ENCODE peak calls at places on chromosome 19, in ten cellular contexts. P is uterus, M is IMR-90, B is spleen, N is tibial nerve, U is A549, H is body of pancreas, R is Peyer's patch, K is endothelial cell of umbilical vein, F is transverse colon. V is an unnamed sample.

GRCh38 chr19:7738023-7738422 is 6.1 kb upstream of the CLEC4G start:
- DNase-seq in M (no peak), B (no peak), F (no peak), U (no peak), R (no peak), K (no peak), N (no peak), H (no peak), P (no peak), V (no peak)

GRCh38 chr19:39428309-39429112 is 7.2 kb downstream of the RPS16 start:
- DNase-seq in N (peak), F (peak), R (no peak), K (peak), U (peak), M (peak), H (peak), P (peak), B (peak), V (peak)

GRCh38 chr19:30054210-30054609 is 112.2 kb downstream of the URI1 start:
- DNase-seq in F (no peak), K (no peak), P (no peak), H (no peak), N (no peak), B (no peak), U (no peak), R (no peak), M (no peak), V (no peak)

GRCh38 chr19:28990522-28990921 is 222.4 kb downstream of the UQCRFS1 start:
- DNase-seq in P (no peak), F (no peak), K (no peak), B (no peak), R (no peak), U (no peak), M (no peak), H (no peak), N (no peak), V (no peak)

GRCh38 chr19:30606114-30607050 is 234.2 kb downstream of the ZNF536 start:
- DNase-seq in B (no peak), M (no peak), N (no peak), K (no peak), H (no peak), P (no peak), R (no peak), U (no peak), F (no peak), V (no peak)

GRCh38 chr19:32862741-32863140 is 6.8 kb downstream of the SLC7A9 start:
- DNase-seq in M (no peak), H (no peak), K (no peak), B (peak), U (no peak), R (peak), F (no peak), P (no peak), N (no peak), V (no peak)

GRCh38 chr19:38718747-38719543 is 25.3 kb downstream of the CAPN12 start:
- DNase-seq in R (no peak), H (peak), N (no peak), P (peak), U (no peak), F (no peak), B (no peak), M (no peak), K (no peak), V (peak)

GRCh38 chr19:1253514-1254080 is 5.2 kb downstream of the MIDN start:
- DNase-seq in R (peak), M (peak), U (no peak), P (no peak), H (no peak), N (no peak), B (peak), F (peak), K (no peak), V (no peak)

GRCh38 chr19:8079988-8080387 is 27.4 kb downstream of the CCL25 start:
- DNase-seq in H (no peak), M (no peak), B (no peak), P (no peak), R (no peak), N (no peak), K (no peak), F (no peak), U (no peak), V (no peak)

GRCh38 chr19:6854758-6855157 is 32.6 kb upstream of the ADGRE1 start:
- DNase-seq in F (no peak), N (no peak), P (no peak), U (no peak), M (no peak), R (no peak), B (peak), H (no peak), K (no peak), V (no peak)

GRCh38 chr19:53881482-53882390 is at the start of gene PRKCG:
- DNase-seq in N (no peak), P (no peak), F (peak), B (peak), R (peak), U (peak), M (no peak), K (no peak), H (peak), V (no peak)

GRCh38 chr19:14556662-14557188 is 15.1 kb downstream of the NDUFB7 start:
- DNase-seq in N (peak), M (peak), F (peak), U (peak), K (peak), H (peak), P (peak), B (peak), R (peak), V (peak)

GRCh38 chr19:31262673-31263308 is 86.4 kb downstream of the TSHZ3 start:
- DNase-seq in P (peak), M (peak), U (no peak), B (no peak), K (no peak), R (no peak), H (no peak), F (no peak), N (no peak), V (no peak)

GRCh38 chr19:41872384-41872774 is 4.7 kb upstream of the CD79A start:
- DNase-seq in M (no peak), U (no peak), H (no peak), K (no peak), R (no peak), F (no peak), N (no peak), P (no peak), B (no peak), V (no peak)

GRCh38 chr19:42092350-42092749 is 16.4 kb downstream of the ZNF574 start:
- DNase-seq in P (no peak), M (no peak), K (peak), U (peak), N (no peak), F (peak), B (peak), R (peak), H (no peak), V (no peak)

GRCh38 chr19:35643255-35644205 is 2.0 kb downstream of the ETV2 start:
- DNase-seq in P (peak), N (peak), R (peak), H (peak), M (peak), F (peak), B (peak), K (peak), U (peak), V (peak)
- TF ChIP-seq POLR2A in P (peak), N (no peak), R (peak), H (peak), M (peak), F (peak), B (peak), K (peak), U (peak), V (no peak)

DNA sequence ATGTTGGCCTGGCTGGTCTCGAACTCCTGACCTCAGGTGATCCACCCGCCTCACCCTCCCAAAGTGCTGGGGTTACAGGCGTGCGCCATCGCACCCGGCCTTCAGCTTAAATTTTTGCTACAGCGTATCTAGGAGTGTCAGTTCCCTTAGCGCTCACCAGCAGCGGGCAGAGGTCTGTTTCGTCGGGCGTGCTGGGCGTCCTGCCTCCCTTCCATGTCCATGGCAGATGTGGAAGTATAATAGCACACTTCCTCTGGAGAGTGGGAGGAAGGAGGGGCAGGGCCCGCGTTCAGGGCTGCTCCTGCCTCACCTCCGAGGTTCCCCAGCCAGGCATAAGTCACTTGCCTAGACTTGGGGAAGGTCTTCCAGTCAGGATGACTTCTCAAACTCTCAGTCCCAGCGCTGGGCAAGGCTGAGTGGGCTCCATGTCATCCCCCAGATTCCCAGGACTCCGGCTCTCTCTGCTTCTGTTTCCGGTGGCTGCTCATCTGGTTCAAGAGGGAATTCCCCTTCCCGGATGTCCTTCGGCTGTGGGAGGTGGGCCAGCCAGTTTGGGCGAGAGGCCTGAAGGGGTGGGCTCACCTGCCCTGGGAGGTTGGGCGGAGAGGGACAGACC is 9.5 kb downstream of the IL4I1 start:
- DNase-seq in N (no peak), B (no peak), R (no peak), P (peak), K (no peak), U (no peak), F (no peak), M (no peak), H (no peak), V (no peak)
- TF ChIP-seq POLR2A in N (no peak), B (no peak), R (no peak), P (no peak), K (no peak), U (no peak), F (no peak), M (no peak), H (no peak), V (no peak)

GRCh38 chr19:11324079-11324661 is 15.3 kb downstream of the RAB3D start:
- DNase-seq in H (peak), N (peak), F (peak), B (peak), P (peak), U (no peak), K (peak), R (peak), M (peak), V (peak)
- TF ChIP-seq POLR2A in H (peak), N (no peak), F (no peak), B (no peak), P (no peak), U (no peak), K (no peak), R (no peak), M (no peak), V (no peak)

DNA sequence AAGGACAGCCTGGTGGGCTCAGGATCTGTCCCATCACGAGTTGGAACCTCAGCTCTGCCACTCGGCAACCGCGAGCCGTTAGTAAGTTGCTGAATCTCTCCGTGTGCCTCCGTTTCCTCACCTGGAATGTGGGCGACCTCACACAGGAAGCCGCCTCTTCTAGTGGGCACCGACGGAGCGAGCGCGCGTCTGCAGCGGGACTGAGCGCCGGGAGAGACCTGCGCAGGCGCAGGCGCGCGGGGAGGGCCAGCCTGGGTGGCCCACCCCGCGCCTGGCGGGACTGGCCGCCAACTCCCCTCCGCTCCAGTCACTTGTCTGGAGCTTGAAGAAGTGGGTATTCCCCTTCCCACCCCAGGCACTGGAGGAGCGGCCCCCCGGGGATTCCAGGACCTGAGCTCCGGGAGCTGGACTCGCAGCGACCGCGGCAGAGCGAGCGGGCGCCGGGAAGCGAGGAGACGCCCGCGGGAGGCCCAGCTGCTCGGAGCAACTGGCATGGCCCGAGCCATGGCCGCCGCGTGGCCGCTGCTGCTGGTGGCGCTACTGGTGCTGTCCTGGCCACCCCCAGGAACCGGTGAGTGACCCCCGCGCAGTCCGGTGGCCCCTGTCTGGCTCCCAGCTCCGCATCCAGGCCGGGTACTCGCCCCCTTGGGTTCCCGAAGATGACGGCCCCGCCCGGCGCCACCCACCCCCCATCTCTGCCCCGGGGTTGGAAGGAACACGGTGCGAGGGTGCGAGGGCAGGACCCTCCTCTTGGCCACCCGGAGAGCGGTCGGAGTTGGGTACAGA is at the start of gene PVR:
- DNase-seq in M (peak), F (peak), R (peak), P (peak), H (peak), N (peak), B (peak), K (peak), U (peak), V (peak)
- TF ChIP-seq POLR2A in M (peak), F (peak), R (peak), P (peak), H (peak), N (peak), B (no peak), K (peak), U (peak), V (peak)

GRCh38 chr19:56838680-56838929 is 1.9 kb downstream of the PEG3 start:
- DNase-seq in F (no peak), U (no peak), B (no peak), P (no peak), N (no peak), K (no peak), H (no peak), M (no peak), R (no peak), V (no peak)

GRCh38 chr19:56839665-56840451 is 668 bp downstream of the PEG3 start:
- DNase-seq in F (peak), H (peak), B (peak), R (peak), M (no peak), P (peak), N (peak), U (no peak), K (peak), V (peak)

GRCh38 chr19:56837892-56838679 is 2.4 kb downstream of the PEG3 start:
- DNase-seq in R (peak), M (no peak), H (peak), P (peak), B (no peak), K (no peak), F (peak), N (peak), U (no peak), V (peak)

GRCh38 chr19:56840452-56841193 is at the start of the genes PEG3 and ZIM2:
- DNase-seq in F (peak), P (peak), K (no peak), H (peak), U (no peak), B (no peak), N (no peak), M (no peak), R (peak), V (peak)

DNA sequence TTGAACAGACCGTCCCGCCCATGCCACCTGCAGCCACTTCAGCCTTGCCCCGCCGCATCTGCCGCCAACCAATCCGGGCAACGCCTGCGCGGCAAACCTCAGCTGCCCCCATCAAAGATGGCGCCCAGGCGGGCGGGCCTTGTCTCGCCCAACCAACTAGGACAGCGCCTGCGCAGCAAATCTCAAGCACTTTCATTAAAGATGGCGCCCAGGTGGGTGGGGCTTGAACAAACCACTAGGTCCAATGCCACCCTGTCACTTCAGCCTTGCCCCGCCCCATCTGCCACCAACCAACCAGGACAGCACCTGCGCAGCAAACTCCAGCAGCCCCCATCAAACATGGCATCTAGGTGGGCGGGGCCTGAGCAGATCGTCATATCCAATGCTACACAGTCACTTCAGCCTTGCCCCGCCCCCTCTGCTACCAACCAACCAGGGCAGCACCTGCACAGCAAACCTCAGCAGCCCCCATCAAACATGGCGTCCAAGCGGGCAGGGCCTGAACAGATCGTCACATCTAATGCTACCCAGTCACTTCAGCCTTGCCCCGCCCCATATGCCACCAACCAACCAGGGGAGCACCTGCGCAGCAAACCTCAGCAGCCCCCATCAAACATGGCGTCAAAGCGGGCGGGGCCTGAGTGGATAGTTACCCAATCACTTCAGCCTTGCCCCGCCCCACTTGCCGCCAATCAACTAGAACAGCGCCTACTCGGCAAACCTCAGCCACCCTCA is 1.4 kb downstream of the PEG3 start:
- DNase-seq in P (peak), F (peak), B (peak), N (peak), R (peak), H (peak), K (peak), U (no peak), M (no peak), V (peak)
- TF ChIP-seq POLR2A in P (no peak), F (no peak), B (no peak), N (no peak), R (no peak), H (no peak), K (no peak), U (no peak), M (no peak), V (no peak)

DNA sequence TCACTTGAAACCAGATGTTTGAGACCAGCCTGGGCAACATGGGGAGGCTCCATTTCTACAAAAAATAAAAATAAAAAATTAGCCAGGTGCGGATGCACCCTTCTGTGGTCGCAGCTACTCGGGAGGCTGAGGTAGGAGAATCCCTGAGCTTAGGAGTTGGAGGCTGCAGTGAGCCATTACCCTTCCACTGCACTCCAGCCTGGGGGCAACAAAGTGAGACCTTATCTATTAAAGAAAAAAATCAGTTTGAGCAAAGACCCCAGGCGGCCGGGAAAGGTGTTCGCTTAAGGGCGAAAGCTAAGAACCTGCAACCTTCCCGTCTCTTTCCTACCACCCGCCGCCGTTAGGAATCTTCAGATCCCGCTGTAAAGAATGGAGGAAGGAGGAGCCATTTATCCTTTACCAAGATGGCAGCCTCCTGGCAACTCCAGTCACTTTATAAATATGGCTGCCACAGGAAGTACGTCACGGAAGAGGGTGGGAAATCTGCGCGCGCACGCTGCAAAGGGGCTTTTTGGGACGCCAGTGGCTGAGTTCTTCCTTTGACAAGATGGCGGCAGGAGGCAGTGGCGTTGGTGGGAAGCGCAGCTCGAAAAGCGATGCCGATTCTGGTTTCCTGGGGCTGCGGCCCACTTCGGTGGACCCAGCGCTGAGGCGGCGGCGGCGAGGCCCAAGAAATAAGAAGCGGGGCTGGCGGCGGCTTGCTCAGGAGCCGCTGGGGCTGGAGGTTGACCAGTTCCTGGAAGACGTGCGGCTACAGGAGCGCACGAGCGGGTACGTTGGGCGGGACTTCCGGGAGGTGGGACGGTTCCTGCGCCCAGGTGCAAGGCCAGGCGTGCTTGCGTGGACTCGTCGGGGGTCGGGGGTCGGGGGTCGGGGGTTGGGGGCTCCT is at the start of gene NOP53:
- DNase-seq in F (peak), P (peak), U (peak), H (peak), M (peak), N (peak), B (peak), R (peak), K (peak), V (peak)
- TF ChIP-seq POLR2A in F (peak), P (peak), U (peak), H (peak), M (peak), N (peak), B (no peak), R (peak), K (peak), V (peak)